ENCODE peak calls at places on chromosomes 12 and 14, in six cellular contexts. One of them, this sample, is unnamed.

GRCh38 chr12:52087961-52088820 is 8.7 kb downstream of the SMIM41 start:
- DNase-seq in A549: no peak
- DNase-seq in heart right ventricle: no peak
- DNase-seq in GM20000: peak; percentile 68
- DNase-seq in pancreas: no peak
- DNase-seq in HFF-Myc: no peak
- DNase-seq in this sample: no peak

GRCh38 chr12:89817501-89818226 is 109.0 kb upstream of the ATP2B1 start:
- DNase-seq in heart right ventricle: no peak
- DNase-seq in HFF-Myc: no peak
- DNase-seq in A549: no peak
- DNase-seq in pancreas: no peak
- DNase-seq in GM20000: no peak
- DNase-seq in this sample: no peak

GRCh38 chr12:58148405-58148804 is 207.0 kb downstream of the ATP23 start:
- DNase-seq in HFF-Myc: peak; percentile 77
- DNase-seq in pancreas: no peak
- DNase-seq in A549: peak; percentile 6
- DNase-seq in GM20000: no peak
- DNase-seq in heart right ventricle: no peak
- DNase-seq in this sample: no peak

GRCh38 chr12:11171145-11171952 is at the start of gene SMIM10L1:
- DNase-seq in GM20000: peak; percentile 90
- DNase-seq in pancreas: peak; percentile 91
- DNase-seq in heart right ventricle: peak; percentile 93
- DNase-seq in HFF-Myc: peak; percentile 69
- DNase-seq in A549: peak; percentile 81
- DNase-seq in this sample: peak; percentile 91

GRCh38 chr14:99454246-99454645 is 26.4 kb downstream of the SETD3 start:
- DNase-seq in pancreas: no peak
- DNase-seq in GM20000: no peak
- DNase-seq in A549: no peak
- DNase-seq in heart right ventricle: no peak
- DNase-seq in HFF-Myc: no peak
- DNase-seq in this sample: no peak

GRCh38 chr12:63410197-63410596 is 258.1 kb downstream of the DPY19L2 start:
- DNase-seq in A549: no peak
- DNase-seq in heart right ventricle: no peak
- DNase-seq in GM20000: no peak
- DNase-seq in pancreas: no peak
- DNase-seq in HFF-Myc: no peak
- DNase-seq in this sample: no peak

GRCh38 chr12:122951406-122951805 is 14.9 kb downstream of the ABCB9 start:
- DNase-seq in pancreas: no peak
- DNase-seq in A549: no peak
- DNase-seq in heart right ventricle: no peak
- DNase-seq in HFF-Myc: no peak
- DNase-seq in GM20000: no peak
- DNase-seq in this sample: no peak

GRCh38 chr12:49615725-49616124 is 7.6 kb upstream of the PRPF40B start:
- DNase-seq in GM20000: no peak
- DNase-seq in HFF-Myc: peak; percentile 24
- DNase-seq in A549: no peak
- DNase-seq in heart right ventricle: no peak
- DNase-seq in pancreas: no peak
- DNase-seq in this sample: no peak

GRCh38 chr14:22112004-22112403 is 438.4 kb upstream of the OR4E1 start:
- DNase-seq in GM20000: peak; percentile 20
- DNase-seq in A549: no peak
- DNase-seq in heart right ventricle: no peak
- DNase-seq in HFF-Myc: no peak
- DNase-seq in pancreas: no peak
- DNase-seq in this sample: no peak

DNA sequence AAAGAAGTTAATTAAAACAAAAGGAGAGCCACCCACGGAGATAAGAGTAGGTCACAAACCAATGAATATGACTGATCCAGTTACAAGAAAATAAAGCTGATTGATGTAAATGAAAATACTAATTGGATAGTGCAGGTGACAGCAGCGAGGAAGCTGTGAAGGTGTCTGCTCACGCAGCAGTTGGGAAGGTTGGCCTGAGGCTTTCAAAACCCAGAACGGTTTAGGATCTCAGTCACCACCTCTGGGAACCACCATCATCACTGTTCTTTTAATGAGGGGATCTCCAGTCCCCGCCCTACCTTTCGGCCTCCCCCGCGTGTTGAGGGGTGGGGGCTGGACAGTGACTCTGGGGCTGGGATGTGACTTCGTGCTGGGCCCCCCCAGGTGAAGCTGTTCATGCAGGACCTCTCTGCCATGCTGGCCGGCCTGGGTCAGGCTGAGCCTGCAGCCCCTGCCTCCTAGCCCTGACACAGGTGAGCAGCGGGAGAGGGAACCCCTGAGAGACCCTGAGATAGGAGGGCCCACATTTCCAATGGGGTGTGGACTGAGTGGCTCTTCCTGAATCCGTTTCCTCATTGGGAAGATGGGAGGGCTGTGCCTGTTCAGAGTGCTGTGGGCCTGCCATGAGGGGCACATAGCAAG is 7.8 kb downstream of the CFAP73 start:
- DNase-seq in heart right ventricle: no peak
- DNase-seq in HFF-Myc: no peak
- DNase-seq in A549: no peak
- DNase-seq in pancreas: no peak
- DNase-seq in GM20000: peak; percentile 21
- DNase-seq in this sample: no peak
- TF ChIP-seq CTCF in heart right ventricle: no peak
- TF ChIP-seq CTCF in HFF-Myc: no peak
- TF ChIP-seq CTCF in A549: no peak
- TF ChIP-seq CTCF in pancreas: no peak
- TF ChIP-seq CTCF in GM20000: no peak
- TF ChIP-seq CTCF in this sample: no peak

GRCh38 chr12:21694660-21695059 is 37.0 kb upstream of the LDHB start:
- DNase-seq in pancreas: no peak
- DNase-seq in HFF-Myc: no peak
- DNase-seq in A549: no peak
- DNase-seq in GM20000: no peak
- DNase-seq in heart right ventricle: no peak
- DNase-seq in this sample: no peak

GRCh38 chr12:21696603-21697002 is 39.0 kb upstream of the LDHB start:
- DNase-seq in A549: no peak
- DNase-seq in pancreas: no peak
- DNase-seq in GM20000: no peak
- DNase-seq in heart right ventricle: no peak
- DNase-seq in HFF-Myc: no peak
- DNase-seq in this sample: no peak

GRCh38 chr12:21699851-21700250 is 42.2 kb upstream of the LDHB start:
- DNase-seq in GM20000: no peak
- DNase-seq in heart right ventricle: no peak
- DNase-seq in HFF-Myc: no peak
- DNase-seq in A549: no peak
- DNase-seq in pancreas: no peak
- DNase-seq in this sample: no peak

GRCh38 chr12:21695896-21696295 is 38.3 kb upstream of the LDHB start:
- DNase-seq in GM20000: no peak
- DNase-seq in pancreas: no peak
- DNase-seq in heart right ventricle: no peak
- DNase-seq in HFF-Myc: no peak
- DNase-seq in A549: no peak
- DNase-seq in this sample: no peak

GRCh38 chr12:21697829-21698630 is 40.4 kb upstream of the LDHB start:
- DNase-seq in pancreas: no peak
- DNase-seq in GM20000: no peak
- DNase-seq in A549: no peak
- DNase-seq in HFF-Myc: peak; percentile 11
- DNase-seq in heart right ventricle: no peak
- DNase-seq in this sample: no peak
- TF ChIP-seq CTCF in pancreas: peak; percentile 66
- TF ChIP-seq CTCF in GM20000: no peak
- TF ChIP-seq CTCF in A549: peak; percentile 84
- TF ChIP-seq CTCF in HFF-Myc: peak; percentile 27
- TF ChIP-seq CTCF in heart right ventricle: peak; percentile 78
- TF ChIP-seq CTCF in this sample: peak; percentile 92

GRCh38 chr12:106178582-106178981 is 39.8 kb upstream of the NUAK1 start:
- DNase-seq in HFF-Myc: no peak
- DNase-seq in pancreas: no peak
- DNase-seq in GM20000: no peak
- DNase-seq in A549: no peak
- DNase-seq in heart right ventricle: no peak
- DNase-seq in this sample: no peak
- TF ChIP-seq CTCF in HFF-Myc: no peak
- TF ChIP-seq CTCF in pancreas: no peak
- TF ChIP-seq CTCF in GM20000: no peak
- TF ChIP-seq CTCF in A549: no peak
- TF ChIP-seq CTCF in heart right ventricle: no peak
- TF ChIP-seq CTCF in this sample: no peak

DNA sequence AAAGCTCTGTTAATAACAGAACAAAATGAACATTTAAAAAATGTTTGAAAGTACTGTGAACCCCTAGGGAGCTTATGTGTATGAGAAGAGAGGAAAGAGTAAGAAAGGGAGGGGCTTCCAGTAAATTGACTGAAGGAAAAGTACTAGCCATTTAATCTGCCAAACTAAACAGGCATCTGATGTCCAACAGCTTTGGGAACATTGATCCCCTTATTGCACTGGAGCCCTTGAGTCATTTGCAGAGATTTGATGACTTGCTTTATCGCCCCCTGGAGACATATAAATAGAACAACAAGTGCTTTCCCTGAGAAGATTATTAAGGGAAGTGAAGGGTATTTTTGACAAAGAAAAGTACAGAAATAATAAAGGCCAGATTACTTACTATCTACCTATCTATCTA is 319.3 kb upstream of the NOVA1 start:
- DNase-seq in A549: no peak
- DNase-seq in HFF-Myc: peak; percentile 11
- DNase-seq in heart right ventricle: peak; percentile 16
- DNase-seq in pancreas: no peak
- DNase-seq in GM20000: no peak
- DNase-seq in this sample: no peak
- TF ChIP-seq CTCF in A549: peak; percentile 8
- TF ChIP-seq CTCF in HFF-Myc: peak; percentile 40
- TF ChIP-seq CTCF in heart right ventricle: peak; percentile 42
- TF ChIP-seq CTCF in pancreas: peak; percentile 33
- TF ChIP-seq CTCF in GM20000: no peak
- TF ChIP-seq CTCF in this sample: peak; percentile 58

GRCh38 chr12:130761537-130762318 is 45.6 kb upstream of the RIMBP2 start:
- DNase-seq in pancreas: no peak
- DNase-seq in A549: peak; percentile 82
- DNase-seq in heart right ventricle: peak; percentile 28
- DNase-seq in GM20000: peak; percentile 73
- DNase-seq in HFF-Myc: peak; percentile 2
- DNase-seq in this sample: no peak
- TF ChIP-seq CTCF in pancreas: no peak
- TF ChIP-seq CTCF in A549: peak; percentile 60
- TF ChIP-seq CTCF in heart right ventricle: peak; percentile 54
- TF ChIP-seq CTCF in GM20000: peak; percentile 60
- TF ChIP-seq CTCF in HFF-Myc: peak; percentile 37
- TF ChIP-seq CTCF in this sample: peak; percentile 80

DNA sequence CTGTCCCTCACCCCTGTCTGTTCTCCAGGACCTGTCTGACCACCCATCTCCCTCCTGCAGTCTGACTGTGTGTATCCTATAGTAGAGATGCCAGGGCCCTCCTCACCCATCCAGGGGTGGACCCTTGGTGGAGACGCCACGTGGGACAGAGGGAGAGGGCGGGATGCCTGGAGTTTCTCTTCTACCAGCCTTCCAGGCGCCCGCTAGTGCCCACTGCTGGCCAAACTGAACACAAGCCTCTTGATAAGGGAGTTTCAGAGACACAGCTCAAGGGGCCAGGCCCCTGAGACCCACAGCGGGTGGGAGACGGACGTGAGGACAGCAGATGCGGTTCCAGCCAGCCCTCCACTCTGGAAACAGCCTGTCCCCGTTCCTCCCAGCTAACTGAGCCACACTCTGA is 147.3 kb downstream of the RBM19 start:
- DNase-seq in heart right ventricle: no peak
- DNase-seq in pancreas: no peak
- DNase-seq in A549: peak; percentile 28
- DNase-seq in GM20000: no peak
- DNase-seq in HFF-Myc: no peak
- DNase-seq in this sample: no peak
- TF ChIP-seq CTCF in heart right ventricle: no peak
- TF ChIP-seq CTCF in pancreas: no peak
- TF ChIP-seq CTCF in A549: peak; percentile 48
- TF ChIP-seq CTCF in GM20000: no peak
- TF ChIP-seq CTCF in HFF-Myc: peak; percentile 62
- TF ChIP-seq CTCF in this sample: peak; percentile 69

DNA sequence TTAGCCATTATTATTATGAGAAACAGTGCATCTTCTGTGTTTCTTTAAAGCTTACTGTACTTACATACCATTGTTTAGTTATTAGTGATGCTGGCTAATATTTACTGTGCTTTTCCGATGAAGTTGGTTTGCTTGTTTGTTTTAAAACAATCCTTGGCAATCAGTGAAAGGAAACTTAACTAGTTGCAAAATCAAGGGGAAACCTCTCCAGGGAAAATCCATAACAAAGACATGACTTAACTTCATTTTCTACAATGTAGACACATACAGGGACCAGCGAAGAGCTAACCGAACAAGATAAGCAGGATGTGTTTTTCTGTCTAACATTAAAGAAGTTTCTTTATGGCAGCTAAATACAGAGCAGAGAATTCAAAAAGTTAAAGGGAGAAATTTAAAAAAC is 102.5 kb upstream of the PARP11 start:
- DNase-seq in GM20000: no peak
- DNase-seq in HFF-Myc: no peak
- DNase-seq in A549: no peak
- DNase-seq in pancreas: no peak
- DNase-seq in heart right ventricle: no peak
- DNase-seq in this sample: no peak
- TF ChIP-seq CTCF in GM20000: no peak
- TF ChIP-seq CTCF in HFF-Myc: no peak
- TF ChIP-seq CTCF in A549: no peak
- TF ChIP-seq CTCF in pancreas: no peak
- TF ChIP-seq CTCF in heart right ventricle: no peak
- TF ChIP-seq CTCF in this sample: no peak

DNA sequence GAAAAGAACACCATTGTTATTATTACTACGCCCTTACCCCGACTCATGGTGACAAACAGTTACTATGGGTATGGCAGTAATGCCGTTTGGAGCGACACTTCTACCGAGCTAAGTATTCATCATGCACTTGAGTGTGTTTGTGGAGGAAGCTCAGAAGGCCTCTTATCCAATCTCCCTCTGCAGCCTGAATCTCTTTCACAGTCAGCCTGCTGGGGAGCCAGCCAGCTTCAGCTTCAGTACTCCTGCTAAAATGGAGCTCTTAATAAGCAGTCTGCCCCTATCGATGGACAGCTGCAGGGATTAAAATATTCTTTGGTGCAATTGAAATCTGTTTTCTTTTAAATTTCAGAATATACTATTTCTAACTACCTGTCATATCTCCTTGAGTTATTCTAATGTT is 24.7 kb upstream of the ATP5MC2 start:
- DNase-seq in GM20000: no peak
- DNase-seq in heart right ventricle: no peak
- DNase-seq in A549: no peak
- DNase-seq in HFF-Myc: no peak
- DNase-seq in pancreas: no peak
- DNase-seq in this sample: no peak
- TF ChIP-seq CTCF in GM20000: no peak
- TF ChIP-seq CTCF in heart right ventricle: no peak
- TF ChIP-seq CTCF in A549: no peak
- TF ChIP-seq CTCF in HFF-Myc: no peak
- TF ChIP-seq CTCF in pancreas: no peak
- TF ChIP-seq CTCF in this sample: no peak

This sample was measured in type B pancreatic cell.